ENCODE peak calls at places on chromosomes 11 and 22, in six cellular contexts. O is mammary epithelial cell, K is HFF-Myc, E is fibroblast of lung, R is GM23338, P is OCI-LY7. I is an unnamed sample.

GRCh38 chr22:50686794-50687193 is 14.2 kb downstream of the SHANK3 start:
- DNase-seq in O (no peak), P (no peak), R (no peak), E (no peak), K (no peak), I (no peak)

GRCh38 chr11:71931245-71931602 is 2.4 kb downstream of the RNF121 start:
- DNase-seq in P (no peak), R (no peak), E (peak), K (no peak), O (no peak), I (no peak)

GRCh38 chr11:16778876-16779275 is 40.4 kb downstream of the C11orf58 start:
- DNase-seq in P (no peak), K (no peak), O (no peak), E (no peak), R (no peak), I (no peak)

GRCh38 chr11:47672283-47672730 is 29.9 kb upstream of the MTCH2 start:
- DNase-seq in O (peak), E (peak), R (no peak), K (peak), P (no peak), I (peak)

GRCh38 chr11:64466115-64466718 is 107.3 kb downstream of the RPS6KA4 start:
- DNase-seq in P (no peak), R (no peak), O (no peak), E (no peak), K (no peak), I (no peak)

GRCh38 chr11:16738949-16739262 is 459 bp downstream of the C11orf58 start:
- DNase-seq in R (no peak), E (no peak), P (no peak), K (no peak), O (no peak), I (no peak)

GRCh38 chr11:19820100-19820499 is 107.5 kb downstream of the NAV2 start:
- DNase-seq in O (no peak), E (peak), R (no peak), P (no peak), K (no peak), I (peak)

GRCh38 chr11:72421351-72421750 is 13.0 kb downstream of the CLPB start:
- DNase-seq in K (no peak), R (no peak), P (no peak), O (peak), E (no peak), I (no peak)

GRCh38 chr22:29231971-29232959 is 26.6 kb downstream of the EMID1 start:
- DNase-seq in O (no peak), P (no peak), K (no peak), E (no peak), R (no peak), I (peak)

GRCh38 chr11:73439002-73439843 is 63.0 kb downstream of the RELT start:
- DNase-seq in K (no peak), O (no peak), P (no peak), E (no peak), R (no peak), I (no peak)

GRCh38 chr11:57763568-57763967 is 2.0 kb downstream of the CTNND1 start:
- DNase-seq in K (no peak), P (no peak), E (peak), R (peak), O (peak), I (peak)

GRCh38 chr22:42294034-42294985 is 23.9 kb upstream of the TCF20 start:
- DNase-seq in P (peak), E (peak), R (peak), K (no peak), O (peak), I (peak)

GRCh38 chr11:77406396-77406795 is 67.5 kb downstream of the PAK1 start:
- DNase-seq in P (no peak), E (no peak), K (no peak), O (no peak), R (no peak), I (no peak)

GRCh38 chr11:79237111-79237510 is 203.7 kb downstream of the TENM4 start:
- DNase-seq in O (peak), R (no peak), E (no peak), P (no peak), K (no peak), I (no peak)

GRCh38 chr11:5224538-5225479 is 2.1 kb downstream of the HBB start:
- DNase-seq in O (no peak), E (no peak), R (no peak), K (no peak), P (no peak), I (no peak)

GRCh38 chr22:29041408-29041807 is 20.2 kb downstream of the C22orf31 start:
- DNase-seq in P (no peak), O (peak), R (no peak), E (peak), K (no peak), I (peak)

GRCh38 chr11:61626580-61627380 is 45.9 kb upstream of the SYT7 start:
- DNase-seq in P (no peak), O (peak), E (peak), R (peak), K (no peak), I (peak)

GRCh38 chr11:127492025-127492424 is 491.5 kb upstream of the KIRREL3 start:
- DNase-seq in O (no peak), K (no peak), R (no peak), E (peak), P (no peak), I (no peak)

GRCh38 chr11:32090774-32091370 is at the start of gene RCN1:
- DNase-seq in P (no peak), E (peak), R (peak), K (no peak), O (peak), I (peak)

GRCh38 chr11:27443746-27444465 is 28.7 kb downstream of the LGR4 start:
- DNase-seq in K (no peak), R (peak), E (no peak), P (no peak), O (no peak), I (no peak)

GRCh38 chr11:66479741-66480115 is 506 bp upstream of the DPP3 start:
- DNase-seq in E (no peak), R (no peak), P (no peak), O (no peak), K (no peak), I (no peak)

GRCh38 chr11:73186294-73186850 is 31.7 kb upstream of the P2RY2 start:
- DNase-seq in O (peak), P (no peak), E (no peak), R (no peak), K (no peak), I (no peak)

GRCh38 chr11:130814440-130815073 is 101.7 kb downstream of the SNX19 start:
- DNase-seq in P (no peak), O (no peak), R (no peak), E (no peak), K (no peak), I (no peak)

GRCh38 chr11:105829084-105829483 is 193.0 kb downstream of the MSANTD4 start:
- DNase-seq in E (no peak), P (peak), K (no peak), R (no peak), O (no peak), I (no peak)

GRCh38 chr11:112225753-112226061 is 521 bp upstream of the PTS start:
- DNase-seq in O (no peak), E (peak), R (no peak), P (no peak), K (no peak), I (peak)

GRCh38 chr11:73907191-73907590 is 30.4 kb downstream of the PAAF1 start:
- DNase-seq in P (no peak), K (peak), R (peak), E (peak), O (peak), I (peak)

GRCh38 chr11:79026803-79027445 is 413.9 kb downstream of the TENM4 start:
- DNase-seq in R (no peak), P (no peak), E (peak), K (no peak), O (no peak), I (peak)

GRCh38 chr11:19370100-19370861 is 129.5 kb upstream of the E2F8 start:
- DNase-seq in E (peak), K (no peak), P (no peak), O (peak), R (no peak), I (peak)

GRCh38 chr11:85752890-85753581 is 57.9 kb downstream of the SYTL2 start:
- DNase-seq in K (no peak), O (no peak), P (no peak), R (no peak), E (no peak), I (no peak)

GRCh38 chr11:8387141-8387540 is 123.5 kb upstream of the LMO1 start:
- DNase-seq in K (no peak), E (no peak), P (no peak), O (no peak), R (no peak), I (no peak)

GRCh38 chr11:60834742-60835141 is 7.2 kb upstream of the CCDC86 start:
- DNase-seq in R (no peak), O (no peak), E (no peak), P (no peak), K (no peak), I (no peak)

GRCh38 chr11:106281455-106282173 is 204.2 kb downstream of the AASDHPPT start:
- DNase-seq in E (peak), K (peak), R (no peak), O (peak), P (no peak), I (peak)

GRCh38 chr11:17595526-17596309 is 48.7 kb downstream of the OTOG start:
- DNase-seq in O (no peak), E (no peak), R (no peak), K (no peak), P (no peak), I (no peak)

GRCh38 chr11:114163830-114164401 is 104.4 kb downstream of the ZBTB16 start:
- DNase-seq in E (no peak), R (no peak), P (no peak), O (no peak), K (no peak), I (peak)

GRCh38 chr11:114163231-114163631 is 103.7 kb downstream of the ZBTB16 start:
- DNase-seq in K (no peak), R (no peak), P (no peak), O (peak), E (peak), I (no peak)

GRCh38 chr11:114164546-114164945 is 105.0 kb downstream of the ZBTB16 start:
- DNase-seq in O (no peak), P (no peak), K (no peak), E (no peak), R (no peak), I (no peak)

GRCh38 chr11:114161486-114162250 is 102.2 kb downstream of the ZBTB16 start:
- DNase-seq in O (no peak), R (no peak), P (no peak), E (no peak), K (no peak), I (no peak)

GRCh38 chr11:114162719-114163123 is 103.2 kb downstream of the ZBTB16 start:
- DNase-seq in R (no peak), P (no peak), K (peak), E (peak), O (peak), I (peak)
- H3K4me3 ChIP-seq in R (no peak), P (no peak), K (no peak), E (no peak), O (no peak), I (no peak)

GRCh38 chr11:22634897-22635629 is 9.4 kb upstream of the FANCF start:
- DNase-seq in E (peak), O (peak), P (no peak), R (peak), K (peak), I (peak)

GRCh38 chr11:22635689-22636088 is 10.1 kb upstream of the FANCF start:
- DNase-seq in E (no peak), O (no peak), R (peak), K (no peak), P (no peak), I (no peak)

GRCh38 chr11:22633354-22633902 is 7.8 kb upstream of the FANCF start:
- DNase-seq in E (no peak), R (peak), O (no peak), K (no peak), P (no peak), I (no peak)
- TF ChIP-seq CTCF in E (no peak), R (peak), O (no peak), K (no peak), P (no peak), I (peak)

DNA sequence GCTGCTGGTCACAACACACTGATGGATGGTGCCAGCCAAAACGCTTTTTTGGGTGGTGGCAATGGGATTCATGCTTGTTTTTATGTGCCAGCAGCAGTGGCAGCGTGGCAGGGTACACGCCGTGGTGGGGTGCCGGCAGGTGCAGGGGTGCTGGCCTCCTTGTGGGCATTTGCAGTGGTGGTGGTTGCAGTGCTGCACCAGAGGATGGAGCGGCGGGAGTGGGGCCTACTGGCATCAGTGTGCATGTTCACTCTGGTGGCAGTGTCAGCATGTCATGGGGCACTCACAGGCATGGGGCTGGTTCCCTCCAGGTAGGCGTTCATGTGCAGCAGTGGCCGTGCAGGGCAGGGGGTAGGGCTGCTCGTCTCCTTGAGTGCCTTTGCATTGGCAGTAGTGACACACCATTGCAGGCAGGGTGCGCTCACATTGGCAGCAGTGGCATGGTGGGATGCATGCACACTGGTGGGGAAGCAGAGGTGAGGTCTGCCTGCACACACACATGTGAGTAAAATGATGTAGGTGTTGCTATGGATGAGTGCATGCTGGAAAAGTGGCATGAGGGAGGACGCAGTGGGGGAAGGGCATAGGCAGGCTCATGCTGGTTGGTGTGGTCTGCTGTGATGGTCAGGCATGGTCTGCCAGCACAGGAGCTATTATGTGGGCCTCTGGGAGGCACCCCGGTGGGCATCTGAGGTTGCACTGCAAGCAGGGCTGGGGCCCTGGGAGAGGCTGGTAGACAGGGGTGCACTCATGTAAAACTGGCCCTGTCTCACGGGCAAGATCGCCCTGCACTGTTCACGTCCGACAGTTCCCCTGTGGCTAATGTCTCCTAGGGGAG is 29.9 kb downstream of the CCDC15 start:
- DNase-seq in E (no peak), K (no peak), P (no peak), R (no peak), O (no peak), I (no peak)
- H3K4me3 ChIP-seq in E (no peak), K (no peak), P (no peak), R (no peak), O (no peak), I (no peak)

DNA sequence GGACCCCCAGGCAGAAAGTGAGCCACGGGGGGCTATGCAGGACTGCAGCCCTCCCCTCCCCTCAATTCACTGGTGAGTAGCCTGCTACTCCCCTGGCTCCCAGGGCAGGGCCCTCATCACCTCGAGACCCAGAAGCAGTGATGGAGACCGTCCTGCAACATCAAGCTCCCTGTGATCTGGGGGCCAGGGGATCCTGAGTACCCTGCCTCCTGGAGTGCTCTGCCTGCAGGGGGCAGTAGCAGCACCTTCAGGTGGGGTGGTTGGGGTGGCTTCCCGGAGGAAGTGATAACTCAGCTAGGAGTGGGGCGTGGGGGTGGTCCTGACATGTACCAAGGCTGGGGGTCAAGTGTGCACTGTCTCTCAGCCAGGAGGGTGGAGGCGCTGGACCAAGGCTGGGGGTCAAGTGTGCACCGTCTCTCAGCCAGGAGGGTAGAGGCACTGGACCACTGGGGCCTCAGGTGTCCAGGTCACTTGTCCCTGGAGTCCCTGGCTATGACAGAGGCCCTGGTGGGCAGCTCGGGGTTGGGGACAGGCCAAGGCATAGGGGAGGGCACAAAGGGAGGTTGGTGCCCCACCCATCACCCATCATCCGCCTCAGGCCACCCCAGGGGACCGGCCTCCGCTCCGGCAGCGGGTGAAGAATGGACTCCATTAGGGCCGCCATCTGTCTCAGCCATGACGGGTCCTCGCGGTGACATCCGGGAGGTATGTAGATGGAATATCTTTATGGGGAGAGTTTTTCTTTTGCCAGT is 9.4 kb downstream of the RTN4R start:
- DNase-seq in R (peak), E (no peak), O (no peak), K (no peak), P (peak), I (no peak)
- TF ChIP-seq CTCF in R (peak), E (peak), O (no peak), K (peak), P (peak), I (peak)

DNA sequence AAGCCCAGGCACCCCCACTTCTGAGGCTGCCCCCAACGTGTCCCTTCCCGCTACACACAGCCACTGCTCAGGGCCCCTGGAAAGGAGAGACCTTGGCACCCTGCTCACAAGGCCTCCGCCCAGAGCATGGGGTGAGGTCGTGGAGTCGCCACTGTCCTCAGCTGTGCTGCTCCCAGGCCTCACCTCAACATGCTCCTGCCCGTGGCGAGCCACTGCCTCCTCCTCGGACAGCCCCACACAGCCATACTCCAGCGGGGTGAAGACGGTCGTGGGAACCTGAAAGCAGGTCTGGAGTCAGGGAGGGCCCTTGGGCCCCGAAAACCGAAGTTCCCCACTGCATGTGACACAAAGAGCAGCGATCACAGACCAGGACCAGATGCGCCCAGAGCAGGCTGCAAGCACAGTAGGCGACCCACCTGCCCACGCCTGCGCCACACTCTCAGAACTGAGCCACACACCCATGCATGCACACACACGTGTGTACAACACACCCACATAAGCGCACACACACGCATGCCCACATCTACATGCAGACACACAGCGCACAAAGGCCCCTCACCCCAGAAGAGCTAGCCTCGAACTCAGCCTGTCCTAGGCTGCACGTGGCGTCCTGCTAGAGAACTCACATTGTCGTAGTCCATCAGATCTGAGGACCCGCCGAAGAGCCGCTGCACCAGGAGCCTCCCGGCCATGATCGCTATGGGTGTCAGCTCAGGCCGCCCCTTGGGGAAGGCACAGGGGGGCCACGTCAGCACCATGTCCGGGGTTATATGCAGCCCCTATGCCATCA is 25.5 kb upstream of the GNB1L start:
- DNase-seq in O (no peak), R (no peak), P (no peak), K (no peak), E (no peak), I (no peak)
- H3K4me3 ChIP-seq in O (no peak), R (peak), P (no peak), K (peak), E (no peak), I (no peak)

GRCh38 chr22:37510046-37510445 is 9.2 kb downstream of the CARD10 start:
- DNase-seq in P (no peak), E (no peak), R (no peak), K (no peak), O (no peak), I (no peak)

GRCh38 chr22:37507731-37508130 is 11.5 kb downstream of the CARD10 start:
- DNase-seq in R (no peak), E (no peak), O (no peak), P (no peak), K (no peak), I (no peak)

GRCh38 chr22:37509026-37509886 is 10.0 kb downstream of the CARD10 start:
- DNase-seq in O (no peak), E (no peak), P (no peak), R (no peak), K (no peak), I (no peak)

GRCh38 chr22:37505989-37506388 is 13.2 kb downstream of the CARD10 start:
- DNase-seq in E (no peak), O (no peak), R (no peak), P (no peak), K (no peak), I (no peak)

GRCh38 chr22:37508431-37508963 is 10.7 kb downstream of the CARD10 start:
- DNase-seq in P (no peak), R (no peak), K (no peak), O (no peak), E (no peak), I (no peak)
- TF ChIP-seq CTCF in P (no peak), R (peak), K (no peak), O (no peak), E (no peak), I (no peak)

DNA sequence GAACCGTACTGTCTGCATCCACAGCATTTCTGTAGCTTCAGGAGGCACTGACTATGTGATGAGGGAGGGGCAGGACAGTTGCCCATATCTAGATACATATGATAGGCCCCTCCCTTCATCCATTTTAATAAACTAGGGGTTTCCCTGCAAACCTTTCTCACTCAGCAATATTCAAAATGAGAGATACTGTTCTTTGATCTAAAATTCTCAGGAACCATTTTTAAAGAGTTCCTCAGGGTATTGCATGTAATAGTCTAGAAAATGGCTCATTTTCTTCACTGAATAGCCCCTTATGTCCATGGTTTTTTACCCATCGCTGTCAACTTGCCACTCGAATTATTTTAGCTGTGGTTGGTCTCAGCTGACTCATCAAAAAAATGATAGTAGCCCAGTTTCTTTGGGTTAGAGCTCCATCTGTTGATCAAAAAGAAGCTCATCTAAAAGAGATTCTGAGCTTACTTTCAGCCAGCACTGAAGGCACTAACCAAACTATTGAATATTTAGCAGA is 37.0 kb upstream of the DNAJB7 start:
- DNase-seq in R (peak), O (peak), E (peak), K (peak), P (peak), I (peak)
- H3K4me3 ChIP-seq in R (no peak), O (no peak), E (no peak), K (no peak), P (no peak), I (no peak)

GRCh38 chr11:11400635-11401232 is 47.7 kb upstream of the CSNK2A3 start:
- DNase-seq in R (peak), P (peak), K (no peak), E (no peak), O (no peak), I (no peak)
- TF ChIP-seq CTCF in R (peak), P (peak), K (peak), E (peak), O (no peak), I (peak)